ENCODE peak calls at places on chromosomes 4 and X, in six cellular contexts. One of them, this sample, is unnamed.
A peak's percentile ranks its signal among the peaks of the same experiment; 100 is the strongest.

GRCh38 chrX:130623508-130623907 is 221.7 kb downstream of the RBMX2 start:
- DNase-seq in astrocyte of the spinal cord: no peak
- DNase-seq in kidney epithelial cell: no peak
- DNase-seq in CD8-positive, alpha-beta T cell: no peak
- DNase-seq in K562: no peak
- DNase-seq in lung: no peak
- DNase-seq in this sample: no peak

GRCh38 chrX:118603981-118604380 is 108.4 kb downstream of the DOCK11 start:
- DNase-seq in astrocyte of the spinal cord: peak; percentile 55
- DNase-seq in kidney epithelial cell: no peak
- DNase-seq in CD8-positive, alpha-beta T cell: no peak
- DNase-seq in K562: peak; percentile 52
- DNase-seq in lung: peak; percentile 47
- DNase-seq in this sample: no peak

GRCh38 chr4:185541251-185541671 is 6.0 kb upstream of the PDLIM3 start:
- DNase-seq in astrocyte of the spinal cord: peak; percentile 21
- DNase-seq in kidney epithelial cell: no peak
- DNase-seq in CD8-positive, alpha-beta T cell: no peak
- DNase-seq in K562: no peak
- DNase-seq in lung: peak; percentile 46
- DNase-seq in this sample: no peak

GRCh38 chrX:106263817-106264216 is 95.7 kb downstream of the PWWP3B start:
- DNase-seq in astrocyte of the spinal cord: peak; percentile 54
- DNase-seq in kidney epithelial cell: no peak
- DNase-seq in CD8-positive, alpha-beta T cell: no peak
- DNase-seq in K562: no peak
- DNase-seq in lung: no peak
- DNase-seq in this sample: no peak

GRCh38 chr4:4182835-4183568 is 43.7 kb downstream of the OTOP1 start:
- DNase-seq in astrocyte of the spinal cord: no peak
- DNase-seq in kidney epithelial cell: no peak
- DNase-seq in CD8-positive, alpha-beta T cell: no peak
- DNase-seq in K562: peak; percentile 58
- DNase-seq in lung: no peak
- DNase-seq in this sample: no peak

GRCh38 chr4:8248091-8248490 is 21.5 kb upstream of the HTRA3 start:
- DNase-seq in astrocyte of the spinal cord: no peak
- DNase-seq in kidney epithelial cell: no peak
- DNase-seq in CD8-positive, alpha-beta T cell: no peak
- DNase-seq in K562: no peak
- DNase-seq in lung: no peak
- DNase-seq in this sample: no peak

GRCh38 chr4:168632246-168632832 is 135.5 kb downstream of the PALLD start:
- DNase-seq in astrocyte of the spinal cord: no peak
- DNase-seq in kidney epithelial cell: no peak
- DNase-seq in CD8-positive, alpha-beta T cell: no peak
- DNase-seq in K562: no peak
- DNase-seq in lung: no peak
- DNase-seq in this sample: no peak

GRCh38 chr4:110654254-110654635 is 31.4 kb upstream of the PITX2 start:
- DNase-seq in astrocyte of the spinal cord: no peak
- DNase-seq in kidney epithelial cell: no peak
- DNase-seq in CD8-positive, alpha-beta T cell: no peak
- DNase-seq in K562: no peak
- DNase-seq in lung: no peak
- DNase-seq in this sample: peak; percentile 31

GRCh38 chrX:149837639-149838038 is 43.3 kb upstream of the MAGEA8 start:
- DNase-seq in astrocyte of the spinal cord: no peak
- DNase-seq in kidney epithelial cell: no peak
- DNase-seq in CD8-positive, alpha-beta T cell: no peak
- DNase-seq in K562: no peak
- DNase-seq in lung: no peak
- DNase-seq in this sample: no peak

GRCh38 chrX:136689441-136689840 is 41.5 kb downstream of the CD40LG start:
- DNase-seq in astrocyte of the spinal cord: peak; percentile 31
- DNase-seq in kidney epithelial cell: no peak
- DNase-seq in CD8-positive, alpha-beta T cell: no peak
- DNase-seq in K562: no peak
- DNase-seq in lung: no peak
- DNase-seq in this sample: no peak

GRCh38 chr4:94356444-94356843 is 13.8 kb upstream of the HPGDS start:
- DNase-seq in astrocyte of the spinal cord: no peak
- DNase-seq in kidney epithelial cell: no peak
- DNase-seq in CD8-positive, alpha-beta T cell: no peak
- DNase-seq in K562: no peak
- DNase-seq in lung: no peak
- DNase-seq in this sample: no peak

GRCh38 chrX:27354021-27354420 is 109.1 kb downstream of the PPP4R3C start:
- DNase-seq in astrocyte of the spinal cord: no peak
- DNase-seq in kidney epithelial cell: no peak
- DNase-seq in CD8-positive, alpha-beta T cell: no peak
- DNase-seq in K562: no peak
- DNase-seq in lung: no peak
- DNase-seq in this sample: no peak

GRCh38 chr4:113383111-113383785 is 333.8 kb downstream of the ANK2 start:
- DNase-seq in astrocyte of the spinal cord: peak; percentile 71
- DNase-seq in kidney epithelial cell: no peak
- DNase-seq in CD8-positive, alpha-beta T cell: no peak
- DNase-seq in K562: no peak
- DNase-seq in lung: no peak
- DNase-seq in this sample: no peak

GRCh38 chr4:146407669-146408084 is 114.1 kb downstream of the SLC10A7 start:
- DNase-seq in astrocyte of the spinal cord: peak; percentile 35
- DNase-seq in kidney epithelial cell: no peak
- DNase-seq in CD8-positive, alpha-beta T cell: no peak
- DNase-seq in K562: peak; percentile 19
- DNase-seq in lung: no peak
- DNase-seq in this sample: no peak

GRCh38 chr4:154545689-154546088 is 4.5 kb downstream of the PLRG1 start:
- DNase-seq in astrocyte of the spinal cord: no peak
- DNase-seq in kidney epithelial cell: no peak
- DNase-seq in CD8-positive, alpha-beta T cell: no peak
- DNase-seq in K562: no peak
- DNase-seq in lung: no peak
- DNase-seq in this sample: no peak
- TF ChIP-seq CTCF in astrocyte of the spinal cord: no peak
- TF ChIP-seq CTCF in kidney epithelial cell: peak; percentile 15
- TF ChIP-seq CTCF in CD8-positive, alpha-beta T cell: no peak
- TF ChIP-seq CTCF in K562: peak; percentile 20
- TF ChIP-seq CTCF in lung: no peak
- TF ChIP-seq CTCF in this sample: no peak

GRCh38 chr4:78669453-78669852 is 106.7 kb upstream of the BMP2K start:
- DNase-seq in astrocyte of the spinal cord: no peak
- DNase-seq in kidney epithelial cell: no peak
- DNase-seq in CD8-positive, alpha-beta T cell: no peak
- DNase-seq in K562: no peak
- DNase-seq in lung: no peak
- DNase-seq in this sample: no peak
- H3K4me3 ChIP-seq in astrocyte of the spinal cord: no peak overlapping the region
- H3K4me3 ChIP-seq in kidney epithelial cell: no peak overlapping the region
- H3K4me3 ChIP-seq in CD8-positive, alpha-beta T cell: no peak overlapping the region
- H3K4me3 ChIP-seq in K562: no peak overlapping the region
- H3K4me3 ChIP-seq in lung: no peak overlapping the region
- H3K4me3 ChIP-seq in this sample: no peak overlapping the region

GRCh38 chr4:153127773-153128494 is 76.3 kb upstream of the TRIM2 start:
- DNase-seq in astrocyte of the spinal cord: peak; percentile 88
- DNase-seq in kidney epithelial cell: no peak
- DNase-seq in CD8-positive, alpha-beta T cell: peak; percentile 76
- DNase-seq in K562: peak; percentile 76
- DNase-seq in lung: peak; percentile 86
- DNase-seq in this sample: no peak

GRCh38 chr4:153126137-153126536 is 78.1 kb upstream of the TRIM2 start:
- DNase-seq in astrocyte of the spinal cord: no peak
- DNase-seq in kidney epithelial cell: no peak
- DNase-seq in CD8-positive, alpha-beta T cell: no peak
- DNase-seq in K562: no peak
- DNase-seq in lung: no peak
- DNase-seq in this sample: no peak

GRCh38 chr4:153137168-153137567 is 67.1 kb upstream of the TRIM2 start:
- DNase-seq in astrocyte of the spinal cord: peak; percentile 83
- DNase-seq in kidney epithelial cell: no peak
- DNase-seq in CD8-positive, alpha-beta T cell: no peak
- DNase-seq in K562: no peak
- DNase-seq in lung: no peak
- DNase-seq in this sample: peak; percentile 64

GRCh38 chr4:153131478-153132069 is 72.7 kb upstream of the TRIM2 start:
- DNase-seq in astrocyte of the spinal cord: no peak
- DNase-seq in kidney epithelial cell: no peak
- DNase-seq in CD8-positive, alpha-beta T cell: no peak
- DNase-seq in K562: no peak
- DNase-seq in lung: no peak
- DNase-seq in this sample: no peak
- TF ChIP-seq CTCF in astrocyte of the spinal cord: no peak
- TF ChIP-seq CTCF in kidney epithelial cell: peak; percentile 6
- TF ChIP-seq CTCF in CD8-positive, alpha-beta T cell: peak; percentile 27
- TF ChIP-seq CTCF in K562: peak; percentile 22
- TF ChIP-seq CTCF in lung: no peak
- TF ChIP-seq CTCF in this sample: no peak

GRCh38 chrX:20116087-20116574 is 576 bp downstream of the MAP7D2 start:
- DNase-seq in astrocyte of the spinal cord: no peak
- DNase-seq in kidney epithelial cell: no peak
- DNase-seq in CD8-positive, alpha-beta T cell: no peak
- DNase-seq in K562: no peak
- DNase-seq in lung: no peak
- DNase-seq in this sample: no peak
- H3K4me3 ChIP-seq in astrocyte of the spinal cord: peak overlapping the region; percentile 26
- H3K4me3 ChIP-seq in kidney epithelial cell: peak overlapping the region; percentile 27
- H3K4me3 ChIP-seq in CD8-positive, alpha-beta T cell: no peak overlapping the region
- H3K4me3 ChIP-seq in K562: no peak overlapping the region
- H3K4me3 ChIP-seq in lung: no peak overlapping the region
- H3K4me3 ChIP-seq in this sample: peak overlapping the region; percentile 34

GRCh38 chr4:178599521-178599920 is 1157.3 kb upstream of the AGA start:
- DNase-seq in astrocyte of the spinal cord: no peak
- DNase-seq in kidney epithelial cell: no peak
- DNase-seq in CD8-positive, alpha-beta T cell: no peak
- DNase-seq in K562: no peak
- DNase-seq in lung: no peak
- DNase-seq in this sample: no peak
- TF ChIP-seq CTCF in astrocyte of the spinal cord: peak; percentile 5
- TF ChIP-seq CTCF in kidney epithelial cell: peak; percentile 40
- TF ChIP-seq CTCF in CD8-positive, alpha-beta T cell: no peak
- TF ChIP-seq CTCF in K562: no peak
- TF ChIP-seq CTCF in lung: no peak
- TF ChIP-seq CTCF in this sample: no peak

GRCh38 chr4:128812360-128812958 is 3.0 kb downstream of the JADE1 start:
- DNase-seq in astrocyte of the spinal cord: peak; percentile 81
- DNase-seq in kidney epithelial cell: no peak
- DNase-seq in CD8-positive, alpha-beta T cell: no peak
- DNase-seq in K562: peak; percentile 71
- DNase-seq in lung: peak; percentile 50
- DNase-seq in this sample: no peak
- H3K4me3 ChIP-seq in astrocyte of the spinal cord: peak overlapping the region; percentile 79
- H3K4me3 ChIP-seq in kidney epithelial cell: peak overlapping the region; percentile 53
- H3K4me3 ChIP-seq in CD8-positive, alpha-beta T cell: peak overlapping the region; percentile 91
- H3K4me3 ChIP-seq in K562: peak overlapping the region; percentile 93
- H3K4me3 ChIP-seq in lung: peak overlapping the region; percentile 78
- H3K4me3 ChIP-seq in this sample: peak overlapping the region; percentile 77

DNA sequence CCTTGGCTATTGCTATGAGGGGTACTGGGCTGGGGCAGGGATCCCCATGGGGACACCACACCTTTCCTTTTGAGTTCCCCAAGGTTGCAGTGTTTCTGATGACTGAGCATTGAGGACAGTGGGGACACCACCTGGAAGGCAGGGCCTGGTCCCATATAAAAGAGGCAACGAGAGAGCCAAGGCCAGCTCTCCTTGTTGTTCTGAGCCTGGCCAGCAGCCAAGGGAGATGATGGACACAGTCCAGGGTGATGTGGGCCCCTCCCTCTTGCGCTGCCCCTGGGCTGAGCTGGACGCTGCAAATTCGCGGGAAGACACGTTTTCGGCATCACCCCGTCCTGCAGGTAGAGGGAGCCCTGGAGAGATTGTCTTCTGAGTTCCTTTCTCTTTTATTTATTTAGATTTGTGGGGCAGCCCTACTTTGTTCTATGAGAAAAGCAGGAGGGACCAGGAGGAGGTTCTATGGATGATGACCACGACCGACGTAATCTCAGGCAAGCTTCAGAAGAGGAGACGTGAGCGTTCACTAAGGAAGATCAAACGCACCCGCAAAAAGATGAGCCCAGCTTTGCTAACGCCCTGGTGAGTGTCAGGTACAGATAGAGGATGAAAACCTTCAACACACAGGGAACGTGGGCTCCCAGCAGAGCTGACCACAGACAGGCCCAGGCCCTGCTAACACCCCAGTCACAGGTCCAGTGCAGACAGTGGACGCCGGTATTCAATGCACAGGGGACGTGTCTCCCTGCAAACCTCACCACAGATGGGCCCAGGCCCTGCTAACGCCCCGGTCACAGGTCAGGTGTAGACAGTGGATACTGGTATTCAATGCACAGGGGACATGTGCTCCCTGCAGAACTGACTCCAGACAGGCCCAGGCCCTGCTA is 97.4 kb downstream of the SHOX start:
- DNase-seq in astrocyte of the spinal cord: no peak
- DNase-seq in kidney epithelial cell: no peak
- DNase-seq in CD8-positive, alpha-beta T cell: no peak
- DNase-seq in K562: peak; percentile 13
- DNase-seq in lung: no peak
- DNase-seq in this sample: no peak
- TF ChIP-seq CTCF in astrocyte of the spinal cord: peak; percentile 6
- TF ChIP-seq CTCF in kidney epithelial cell: no peak
- TF ChIP-seq CTCF in CD8-positive, alpha-beta T cell: no peak
- TF ChIP-seq CTCF in K562: peak; percentile 45
- TF ChIP-seq CTCF in lung: no peak
- TF ChIP-seq CTCF in this sample: no peak

This sample was measured in AG04449.